ENCODE peak calls at places on chromosomes 4 and X, in ten cellular contexts. One of them, this sample, is unnamed.

GRCh38 chrX:57586360-57586759 is 5.5 kb upstream of the ZXDB start:
- DNase-seq in A549: no peak
- DNase-seq in breast epithelium: no peak
- DNase-seq in right lobe of liver: no peak
- DNase-seq in NB4: peak
- DNase-seq in endothelial cell of umbilical vein: no peak
- DNase-seq in testis: no peak
- DNase-seq in tibial nerve: no peak
- DNase-seq in HepG2: no peak
- DNase-seq in lower leg skin: no peak
- DNase-seq in this sample: no peak

GRCh38 chr4:23290656-23291055 is 597.9 kb downstream of the GBA3 start:
- DNase-seq in A549: peak
- DNase-seq in breast epithelium: no peak
- DNase-seq in right lobe of liver: no peak
- DNase-seq in NB4: no peak
- DNase-seq in endothelial cell of umbilical vein: no peak
- DNase-seq in testis: no peak
- DNase-seq in tibial nerve: no peak
- DNase-seq in HepG2: no peak
- DNase-seq in lower leg skin: no peak
- DNase-seq in this sample: no peak

GRCh38 chrX:52261463-52262194 is 76.9 kb downstream of the MAGED4 start:
- DNase-seq in A549: peak
- DNase-seq in breast epithelium: peak
- DNase-seq in right lobe of liver: peak
- DNase-seq in NB4: peak
- DNase-seq in endothelial cell of umbilical vein: peak
- DNase-seq in testis: peak
- DNase-seq in tibial nerve: peak
- DNase-seq in HepG2: peak
- DNase-seq in lower leg skin: peak
- DNase-seq in this sample: peak

GRCh38 chr4:155134136-155134535 is 74.3 kb upstream of the NPY2R start:
- DNase-seq in A549: no peak
- DNase-seq in breast epithelium: no peak
- DNase-seq in right lobe of liver: no peak
- DNase-seq in NB4: no peak
- DNase-seq in endothelial cell of umbilical vein: peak
- DNase-seq in testis: no peak
- DNase-seq in tibial nerve: no peak
- DNase-seq in HepG2: no peak
- DNase-seq in lower leg skin: no peak
- DNase-seq in this sample: no peak

GRCh38 chrX:1502241-1502640 is 34.7 kb downstream of the P2RY8 start:
- DNase-seq in A549: no peak
- DNase-seq in breast epithelium: no peak
- DNase-seq in right lobe of liver: no peak
- DNase-seq in NB4: peak
- DNase-seq in endothelial cell of umbilical vein: no peak
- DNase-seq in testis: no peak
- DNase-seq in tibial nerve: no peak
- DNase-seq in HepG2: no peak
- DNase-seq in lower leg skin: peak
- DNase-seq in this sample: no peak

GRCh38 chr4:2423695-2424094 is 4.9 kb downstream of the CFAP99 start:
- DNase-seq in A549: no peak
- DNase-seq in breast epithelium: no peak
- DNase-seq in right lobe of liver: no peak
- DNase-seq in NB4: no peak
- DNase-seq in endothelial cell of umbilical vein: no peak
- DNase-seq in testis: no peak
- DNase-seq in tibial nerve: no peak
- DNase-seq in HepG2: no peak
- DNase-seq in lower leg skin: no peak
- DNase-seq in this sample: no peak

GRCh38 chr4:138275946-138276621 is 33.9 kb upstream of the SLC7A11 start:
- DNase-seq in A549: peak
- DNase-seq in breast epithelium: no peak
- DNase-seq in right lobe of liver: no peak
- DNase-seq in NB4: no peak
- DNase-seq in endothelial cell of umbilical vein: peak
- DNase-seq in testis: no peak
- DNase-seq in tibial nerve: no peak
- DNase-seq in HepG2: no peak
- DNase-seq in lower leg skin: no peak
- DNase-seq in this sample: no peak

GRCh38 chrX:84876876-84877275 is 126.8 kb upstream of the APOOL start:
- DNase-seq in A549: no peak
- DNase-seq in breast epithelium: no peak
- DNase-seq in right lobe of liver: no peak
- DNase-seq in NB4: no peak
- DNase-seq in endothelial cell of umbilical vein: no peak
- DNase-seq in testis: no peak
- DNase-seq in tibial nerve: no peak
- DNase-seq in HepG2: no peak
- DNase-seq in lower leg skin: no peak
- DNase-seq in this sample: no peak

GRCh38 chr4:528296-528695 is 29.3 kb downstream of the PIGG start:
- DNase-seq in A549: no peak
- DNase-seq in breast epithelium: no peak
- DNase-seq in right lobe of liver: no peak
- DNase-seq in NB4: no peak
- DNase-seq in endothelial cell of umbilical vein: no peak
- DNase-seq in testis: no peak
- DNase-seq in tibial nerve: no peak
- DNase-seq in HepG2: no peak
- DNase-seq in lower leg skin: no peak
- DNase-seq in this sample: no peak

GRCh38 chr4:186192068-186192751 is 843 bp downstream of the CYP4V2 start:
- DNase-seq in A549: no peak
- DNase-seq in breast epithelium: peak
- DNase-seq in right lobe of liver: peak
- DNase-seq in NB4: peak
- DNase-seq in endothelial cell of umbilical vein: peak
- DNase-seq in testis: peak
- DNase-seq in tibial nerve: peak
- DNase-seq in HepG2: peak
- DNase-seq in lower leg skin: peak
- DNase-seq in this sample: peak

GRCh38 chrX:100685997-100686305 is 42.0 kb downstream of the SRPX2 start:
- DNase-seq in A549: no peak
- DNase-seq in breast epithelium: no peak
- DNase-seq in right lobe of liver: no peak
- DNase-seq in NB4: no peak
- DNase-seq in endothelial cell of umbilical vein: no peak
- DNase-seq in testis: no peak
- DNase-seq in tibial nerve: no peak
- DNase-seq in HepG2: no peak
- DNase-seq in lower leg skin: no peak
- DNase-seq in this sample: no peak

GRCh38 chr4:183099537-183100297 is 660 bp downstream of the WWC2 start:
- DNase-seq in A549: peak
- DNase-seq in breast epithelium: no peak
- DNase-seq in right lobe of liver: peak
- DNase-seq in NB4: peak
- DNase-seq in endothelial cell of umbilical vein: peak
- DNase-seq in testis: peak
- DNase-seq in tibial nerve: no peak
- DNase-seq in HepG2: peak
- DNase-seq in lower leg skin: peak
- DNase-seq in this sample: peak

GRCh38 chr4:16225681-16225995 is 633 bp downstream of the TAPT1 start:
- DNase-seq in A549: no peak
- DNase-seq in breast epithelium: no peak
- DNase-seq in right lobe of liver: no peak
- DNase-seq in NB4: no peak
- DNase-seq in endothelial cell of umbilical vein: peak
- DNase-seq in testis: no peak
- DNase-seq in tibial nerve: no peak
- DNase-seq in HepG2: no peak
- DNase-seq in lower leg skin: no peak
- DNase-seq in this sample: no peak

GRCh38 chr4:173274744-173275143 is 59.4 kb downstream of the HMGB2 start:
- DNase-seq in A549: no peak
- DNase-seq in breast epithelium: no peak
- DNase-seq in right lobe of liver: no peak
- DNase-seq in NB4: no peak
- DNase-seq in endothelial cell of umbilical vein: no peak
- DNase-seq in testis: no peak
- DNase-seq in tibial nerve: no peak
- DNase-seq in HepG2: no peak
- DNase-seq in lower leg skin: no peak
- DNase-seq in this sample: no peak

GRCh38 chr4:177302371-177303100 is 7.1 kb upstream of the NEIL3 start:
- DNase-seq in A549: no peak
- DNase-seq in breast epithelium: no peak
- DNase-seq in right lobe of liver: no peak
- DNase-seq in NB4: no peak
- DNase-seq in endothelial cell of umbilical vein: no peak
- DNase-seq in testis: no peak
- DNase-seq in tibial nerve: no peak
- DNase-seq in HepG2: no peak
- DNase-seq in lower leg skin: no peak
- DNase-seq in this sample: no peak

DNA sequence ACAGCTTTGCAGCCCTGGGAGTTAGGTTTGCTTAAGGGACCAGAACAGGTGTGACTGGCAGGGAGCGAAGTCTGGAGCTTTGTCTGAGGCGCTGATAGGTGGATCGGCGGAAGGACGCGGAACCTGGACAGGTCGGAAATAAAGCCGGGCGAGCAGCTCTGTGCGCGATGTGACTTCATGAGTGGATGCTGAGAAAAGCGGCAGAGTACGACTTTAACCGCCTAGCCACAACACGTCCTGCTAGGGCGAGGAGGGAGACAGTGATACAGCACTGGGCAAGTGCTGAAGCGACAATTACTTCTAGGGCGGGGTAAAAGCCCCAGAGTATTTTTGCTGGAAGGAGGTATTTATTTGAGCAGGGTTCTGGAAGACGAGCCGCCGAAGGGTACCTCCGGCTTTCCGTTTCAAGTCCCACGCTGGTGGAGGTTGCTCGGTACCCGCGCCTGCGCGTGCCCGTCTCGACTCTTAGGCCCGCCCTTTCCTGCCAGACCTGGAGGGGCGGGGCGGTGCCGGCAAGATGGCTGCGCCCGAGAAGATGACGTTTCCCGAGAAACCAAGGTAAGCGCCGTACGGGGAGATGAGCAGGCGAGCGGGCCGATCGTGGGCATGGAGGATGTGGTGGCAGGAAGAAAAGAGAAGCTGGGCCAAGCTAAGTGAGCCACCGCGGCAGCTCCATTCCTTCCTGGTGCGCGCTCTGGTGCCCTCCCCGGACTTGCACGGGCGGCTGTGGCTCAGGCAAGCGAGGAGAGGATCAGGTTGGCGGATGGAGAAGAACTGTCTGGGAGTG is at the start of gene ZRSR2:
- DNase-seq in A549: peak
- DNase-seq in breast epithelium: peak
- DNase-seq in right lobe of liver: peak
- DNase-seq in NB4: peak
- DNase-seq in endothelial cell of umbilical vein: peak
- DNase-seq in testis: peak
- DNase-seq in tibial nerve: peak
- DNase-seq in HepG2: peak
- DNase-seq in lower leg skin: peak
- DNase-seq in this sample: peak
- TF ChIP-seq POLR2A in A549: peak
- TF ChIP-seq POLR2A in breast epithelium: peak
- TF ChIP-seq POLR2A in right lobe of liver: peak
- TF ChIP-seq POLR2A in NB4: peak
- TF ChIP-seq POLR2A in endothelial cell of umbilical vein: peak
- TF ChIP-seq POLR2A in testis: no peak
- TF ChIP-seq POLR2A in tibial nerve: peak
- TF ChIP-seq POLR2A in HepG2: peak
- TF ChIP-seq POLR2A in lower leg skin: no peak
- TF ChIP-seq POLR2A in this sample: peak

DNA sequence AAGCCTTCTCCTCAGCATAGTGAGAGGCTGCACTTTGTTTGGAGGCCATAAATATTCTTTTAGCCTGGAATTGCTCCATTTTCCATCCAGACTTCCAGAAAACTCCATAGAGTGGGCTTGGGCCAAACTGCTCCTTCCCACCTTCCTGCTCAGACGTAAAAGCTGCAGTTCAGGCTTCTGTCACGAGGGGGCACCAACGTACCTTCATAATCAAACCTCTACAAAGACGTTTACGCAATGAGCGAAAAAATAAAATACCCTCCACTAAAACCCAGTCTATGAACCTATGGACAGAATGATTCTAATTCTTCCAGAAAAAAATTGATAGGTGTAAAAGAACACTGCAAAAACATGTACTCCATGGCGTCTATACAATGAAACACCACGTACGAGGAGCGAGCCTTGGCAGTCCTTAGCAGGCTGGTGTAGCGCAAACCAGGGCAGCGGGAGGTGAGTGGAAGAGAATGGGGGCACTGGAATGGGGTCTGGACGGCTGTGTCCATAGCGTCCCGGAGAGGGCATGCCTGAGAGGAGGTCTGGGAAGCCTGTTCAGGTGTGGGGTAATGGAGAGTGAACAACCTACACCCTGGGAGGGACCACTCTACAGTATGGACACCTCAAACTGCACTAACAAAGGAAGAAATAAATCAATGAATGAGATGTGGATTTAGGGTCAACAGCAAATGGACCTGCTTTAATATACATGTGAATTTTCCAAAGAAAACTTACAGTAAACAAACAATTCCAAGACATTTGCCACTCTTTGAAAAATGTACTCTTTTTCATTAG is 14.3 kb upstream of the RAB40A start:
- DNase-seq in A549: peak
- DNase-seq in breast epithelium: peak
- DNase-seq in right lobe of liver: peak
- DNase-seq in NB4: peak
- DNase-seq in endothelial cell of umbilical vein: peak
- DNase-seq in testis: peak
- DNase-seq in tibial nerve: peak
- DNase-seq in HepG2: peak
- DNase-seq in lower leg skin: peak
- DNase-seq in this sample: peak
- H3K4me3 ChIP-seq in A549: peak
- H3K4me3 ChIP-seq in breast epithelium: peak
- H3K4me3 ChIP-seq in right lobe of liver: peak
- H3K4me3 ChIP-seq in NB4: no peak
- H3K4me3 ChIP-seq in endothelial cell of umbilical vein: no peak
- H3K4me3 ChIP-seq in testis: no peak
- H3K4me3 ChIP-seq in tibial nerve: peak
- H3K4me3 ChIP-seq in HepG2: peak
- H3K4me3 ChIP-seq in lower leg skin: no peak
- H3K4me3 ChIP-seq in this sample: peak

GRCh38 chrX:153735274-153735673 is 10.6 kb downstream of the ABCD1 start:
- DNase-seq in A549: no peak
- DNase-seq in breast epithelium: no peak
- DNase-seq in right lobe of liver: no peak
- DNase-seq in NB4: peak
- DNase-seq in endothelial cell of umbilical vein: no peak
- DNase-seq in testis: no peak
- DNase-seq in tibial nerve: no peak
- DNase-seq in HepG2: no peak
- DNase-seq in lower leg skin: no peak
- DNase-seq in this sample: no peak
- TF ChIP-seq POLR2A in A549: no peak
- TF ChIP-seq POLR2A in breast epithelium: no peak
- TF ChIP-seq POLR2A in right lobe of liver: no peak
- TF ChIP-seq POLR2A in NB4: no peak
- TF ChIP-seq POLR2A in endothelial cell of umbilical vein: no peak
- TF ChIP-seq POLR2A in testis: no peak
- TF ChIP-seq POLR2A in tibial nerve: no peak
- TF ChIP-seq POLR2A in HepG2: no peak
- TF ChIP-seq POLR2A in lower leg skin: no peak
- TF ChIP-seq POLR2A in this sample: no peak

GRCh38 chr4:54098375-54098774 is 1.6 kb upstream of the GSX2 start:
- DNase-seq in A549: no peak
- DNase-seq in breast epithelium: no peak
- DNase-seq in right lobe of liver: no peak
- DNase-seq in NB4: no peak
- DNase-seq in endothelial cell of umbilical vein: no peak
- DNase-seq in testis: no peak
- DNase-seq in tibial nerve: no peak
- DNase-seq in HepG2: no peak
- DNase-seq in lower leg skin: no peak
- DNase-seq in this sample: no peak
- H3K4me3 ChIP-seq in A549: no peak
- H3K4me3 ChIP-seq in breast epithelium: no peak
- H3K4me3 ChIP-seq in right lobe of liver: no peak
- H3K4me3 ChIP-seq in NB4: no peak
- H3K4me3 ChIP-seq in endothelial cell of umbilical vein: no peak
- H3K4me3 ChIP-seq in testis: no peak
- H3K4me3 ChIP-seq in tibial nerve: no peak
- H3K4me3 ChIP-seq in HepG2: no peak
- H3K4me3 ChIP-seq in lower leg skin: no peak
- H3K4me3 ChIP-seq in this sample: no peak

This sample was measured in sigmoid colon.